ENCODE peak calls at places on chromosomes 13 and 19, in six cellular contexts. U, N, V, A, H and O are unnamed samples.

GRCh38 chr19:1649706-1650626 is 2.4 kb downstream of the TCF3 start:
- DNase-seq in A (no peak), N (no peak), V (no peak), U (no peak), H (peak), O (no peak)

GRCh38 chr13:33106656-33107402 is 90.6 kb downstream of the KL start:
- DNase-seq in A (no peak), U (no peak), H (no peak), V (no peak), N (no peak), O (no peak)

GRCh38 chr13:48975101-48975925 is at the start of gene FNDC3A:
- DNase-seq in A (no peak), N (peak), V (peak), H (peak), U (peak), O (peak)

GRCh38 chr13:98461525-98462240 is 115.2 kb downstream of the STK24 start:
- DNase-seq in H (no peak), N (no peak), A (no peak), U (no peak), V (no peak), O (no peak)

GRCh38 chr13:75762066-75762937 is 126.2 kb downstream of the LMO7 start:
- DNase-seq in V (no peak), H (no peak), U (peak), A (no peak), N (peak), O (no peak)

GRCh38 chr13:60655268-60655667 is 258.2 kb downstream of the TDRD3 start:
- DNase-seq in U (no peak), H (no peak), V (no peak), A (no peak), N (no peak), O (no peak)

GRCh38 chr19:34173145-34173956 is 1.0 kb downstream of the LSM14A start:
- DNase-seq in V (no peak), U (peak), N (peak), H (peak), A (no peak), O (peak)

GRCh38 chr13:97289514-97290298 is 67.6 kb downstream of the MBNL2 start:
- DNase-seq in V (no peak), N (no peak), A (no peak), U (no peak), H (no peak), O (no peak)

GRCh38 chr13:23723463-23723862 is 153.3 kb downstream of the TNFRSF19 start:
- DNase-seq in N (no peak), V (no peak), U (no peak), H (no peak), A (no peak), O (no peak)

DNA sequence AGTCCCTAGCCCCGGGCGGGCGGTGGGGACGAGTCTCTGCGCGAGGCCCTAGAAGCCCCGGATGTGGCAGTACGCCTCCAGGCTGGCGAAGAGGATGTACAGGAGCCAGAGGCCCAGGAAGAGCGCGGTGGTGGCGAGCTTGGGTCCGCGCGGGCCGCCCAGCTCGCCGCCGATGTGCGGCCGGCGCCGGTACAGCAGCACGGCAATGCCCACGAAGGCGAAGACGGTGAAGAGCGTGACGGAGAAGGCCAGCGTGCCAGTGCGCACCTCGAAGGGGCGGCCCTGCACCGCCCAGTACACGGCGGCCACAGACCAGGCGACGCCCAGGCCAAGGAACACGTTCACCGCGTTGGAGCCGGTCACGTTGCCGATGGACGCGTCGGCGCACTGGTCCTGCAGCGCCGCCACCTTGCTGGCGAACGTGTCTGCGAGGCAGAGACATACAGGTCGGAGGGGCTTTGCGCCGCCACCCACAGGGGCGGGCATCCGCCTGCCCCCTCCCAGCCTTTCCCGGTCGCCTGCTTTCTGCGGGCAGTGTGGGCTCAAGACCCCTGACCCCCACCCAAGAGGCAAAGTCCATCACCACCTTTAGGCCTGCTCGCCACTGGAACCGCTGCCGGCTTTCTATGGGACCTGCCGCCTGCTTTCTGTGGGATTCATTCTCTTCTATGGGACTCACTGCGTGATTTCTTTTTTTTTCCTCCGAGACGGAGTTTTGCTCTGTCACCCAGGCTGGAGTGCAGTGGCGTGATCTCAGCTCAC is 10.9 kb upstream of the MEIS3 start:
- DNase-seq in N (peak), A (no peak), U (no peak), H (no peak), V (no peak), O (no peak)
- TF ChIP-seq CTCF in N (peak), A (peak), U (no peak), H (peak), V (no peak), O (peak)

GRCh38 chr13:67877031-67877430 is 646.9 kb upstream of the PCDH9 start:
- DNase-seq in N (no peak), H (no peak), U (no peak), V (no peak), A (no peak), O (no peak)
- TF ChIP-seq POLR2A in N (no peak), H (no peak), U (no peak), V (no peak), A (no peak), O (no peak)

GRCh38 chr13:28822161-28822560 is 2.0 kb downstream of the MTUS2 start:
- DNase-seq in A (no peak), H (no peak), N (no peak), U (no peak), V (no peak), O (no peak)

GRCh38 chr13:28820099-28821051 is at the start of gene MTUS2:
- DNase-seq in H (no peak), N (peak), A (no peak), U (no peak), V (no peak), O (no peak)

GRCh38 chr13:28819046-28819747 is 942 bp upstream of the MTUS2 start:
- DNase-seq in N (peak), U (no peak), V (no peak), A (no peak), H (no peak), O (no peak)

GRCh38 chr13:28817204-28817603 is 2.9 kb upstream of the MTUS2 start:
- DNase-seq in A (no peak), N (no peak), H (no peak), V (no peak), U (no peak), O (no peak)

DNA sequence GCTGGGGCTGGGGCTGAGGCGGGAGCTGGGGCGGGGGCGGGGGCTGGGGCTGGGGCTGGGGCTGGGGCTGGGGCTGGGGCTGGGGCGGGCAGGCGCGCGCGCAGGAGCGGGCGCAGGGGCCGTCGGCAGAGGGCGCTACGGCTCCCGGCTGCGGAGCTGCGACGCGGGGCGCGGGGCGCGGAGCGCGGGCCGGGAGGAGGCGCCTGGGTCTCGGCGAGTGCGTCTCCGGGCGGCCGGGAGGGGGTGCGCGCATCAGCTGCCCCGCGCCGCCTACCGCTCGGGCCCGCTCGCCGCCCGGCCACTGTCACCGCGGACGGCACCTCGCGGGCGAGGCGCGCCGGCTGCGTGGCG is 416 bp upstream of the MTUS2 start:
- DNase-seq in N (peak), V (no peak), U (no peak), H (peak), A (no peak), O (no peak)
- H3K4me3 ChIP-seq in N (no peak), V (no peak), U (peak), H (peak), A (peak), O (no peak)

GRCh38 chr19:37906868-37907734 is at the start of gene SIPA1L3:
- DNase-seq in U (peak), H (peak), A (peak), V (peak), N (peak), O (peak)
- TF ChIP-seq CTCF in U (no peak), H (peak), A (peak), V (no peak), N (peak), O (no peak)

GRCh38 chr13:26025771-26026170 is 26.0 kb downstream of the SHISA2 start:
- DNase-seq in A (no peak), N (no peak), V (no peak), U (no peak), H (no peak), O (no peak)
- TF ChIP-seq POLR2A in A (no peak), N (no peak), V (no peak), U (no peak), H (no peak), O (no peak)

GRCh38 chr19:48837586-48838191 is 1.4 kb upstream of the HSD17B14 start:
- DNase-seq in A (no peak), N (no peak), H (no peak), V (no peak), U (no peak), O (no peak)
- H3K4me3 ChIP-seq in A (peak), N (no peak), H (peak), V (no peak), U (no peak), O (peak)